ENCODE peak calls at places on chromosomes 7 and 10, in six cellular contexts. Y is AG08395, X is fibroblast of mammary gland, G is DMS153, J is HT1080, L is kidney epithelial cell. I is an unnamed sample.

GRCh38 chr10:49164587-49165188 is 23.5 kb downstream of the TMEM273 start:
- DNase-seq in L (no peak), G (no peak), Y (no peak), X (peak; percentile 42), J (peak; percentile 21), I (no peak)

GRCh38 chr10:15136960-15137359 is 31.5 kb downstream of the NMT2 start:
- DNase-seq in X (peak; percentile 60), J (no peak), Y (no peak), L (no peak), G (no peak), I (no peak)

GRCh38 chr10:123741146-123741545 is 75.0 kb downstream of the GPR26 start:
- DNase-seq in L (no peak), G (no peak), Y (no peak), J (no peak), X (no peak), I (no peak)

GRCh38 chr7:154385214-154385613 is 333.0 kb downstream of the DPP6 start:
- DNase-seq in L (no peak), Y (no peak), X (no peak), J (no peak), G (no peak), I (no peak)

GRCh38 chr7:134893920-134894319 is 92.4 kb upstream of the AGBL3 start:
- DNase-seq in L (no peak), G (no peak), Y (no peak), X (no peak), J (no peak), I (no peak)

GRCh38 chr10:119355930-119356329 is 148.6 kb downstream of the GRK5 start:
- DNase-seq in X (peak; percentile 25), G (no peak), Y (no peak), L (no peak), J (peak; percentile 52), I (no peak)

GRCh38 chr7:149686001-149686400 is 87.4 kb downstream of the ZNF467 start:
- DNase-seq in G (no peak), X (peak; percentile 87), L (no peak), Y (peak; percentile 71), J (no peak), I (no peak)

GRCh38 chr7:43721193-43721806 is 8.0 kb downstream of the COA1 start:
- DNase-seq in L (no peak), X (peak; percentile 75), J (peak; percentile 25), Y (peak; percentile 44), G (peak; percentile 4), I (no peak)